ENCODE peak calls at places on chromosomes 13 and 19, in four cellular contexts. H is IMR-90, R is H9, T is mesendoderm. G is an unnamed sample.

GRCh38 chr13:52061587-52061986 is 37.1 kb downstream of the UTP14C start:
- DNase-seq in R (no peak), H (no peak), T (no peak), G (no peak)

GRCh38 chr19:5714819-5715218 is 5.1 kb downstream of the LONP1 start:
- DNase-seq in R (no peak), H (no peak), T (no peak), G (no peak)

GRCh38 chr13:44431150-44431549 is 57.5 kb downstream of the SERP2 start:
- DNase-seq in H (no peak), R (no peak), T (peak), G (no peak)

GRCh38 chr13:102657630-102658029 is 37.2 kb downstream of the METTL21C start:
- DNase-seq in T (no peak), H (no peak), R (no peak), G (no peak)

GRCh38 chr19:54162241-54162805 is 2.8 kb upstream of the LENG1 start:
- DNase-seq in H (peak), R (peak), T (peak), G (no peak)

GRCh38 chr19:10767726-10768125 is 49.8 kb downstream of the DNM2 start:
- DNase-seq in R (no peak), T (no peak), H (no peak), G (no peak)

GRCh38 chr19:18090545-18091216 is 3.9 kb upstream of the IL12RB1 start:
- DNase-seq in H (peak), T (no peak), R (no peak), G (no peak)

GRCh38 chr13:35712907-35713685 is 236.6 kb upstream of the MAB21L1 start:
- DNase-seq in T (peak), H (peak), R (no peak), G (no peak)

GRCh38 chr13:78183737-78184136 is 265.1 kb upstream of the EDNRB start:
- DNase-seq in T (no peak), H (peak), R (no peak), G (no peak)

GRCh38 chr13:102700088-102701031 is 5.5 kb upstream of the METTL21C start:
- DNase-seq in H (no peak), T (no peak), R (no peak), G (no peak)

GRCh38 chr13:94305463-94305862 is 174.0 kb downstream of the DCT start:
- DNase-seq in H (peak), T (no peak), R (no peak), G (no peak)

GRCh38 chr13:57982782-57983181 is 351.2 kb downstream of the PCDH17 start:
- DNase-seq in R (no peak), H (no peak), T (no peak), G (no peak)

GRCh38 chr19:942133-942645 is 16.4 kb downstream of the ARID3A start:
- DNase-seq in R (no peak), T (no peak), H (no peak), G (no peak)

GRCh38 chr19:47097396-47098217 is 16.0 kb downstream of the ZC3H4 start:
- DNase-seq in T (no peak), H (no peak), R (no peak), G (no peak)

GRCh38 chr19:44848036-44848804 is 2.1 kb downstream of the NECTIN2 start:
- DNase-seq in R (peak), H (peak), T (peak), G (no peak)

GRCh38 chr13:48068036-48068435 is 26.9 kb downstream of the MED4 start:
- DNase-seq in T (no peak), R (no peak), H (no peak), G (no peak)

GRCh38 chr13:24995225-24995804 is 100.6 kb upstream of the PABPC3 start:
- DNase-seq in T (peak), H (peak), R (peak), G (no peak)

GRCh38 chr19:16032509-16033135 is 43.7 kb upstream of the TPM4 start:
- DNase-seq in T (no peak), H (no peak), R (no peak), G (no peak)

GRCh38 chr19:41951686-41952172 is 7.4 kb downstream of the RABAC1 start:
- DNase-seq in H (peak), R (peak), T (peak), G (peak)

GRCh38 chr19:19337120-19337519 is 16.5 kb downstream of the MAU2 start:
- DNase-seq in T (no peak), H (no peak), R (no peak), G (no peak)

GRCh38 chr19:45050036-45050435 is 11.2 kb downstream of the CLASRP start:
- DNase-seq in H (no peak), R (no peak), T (no peak), G (no peak)

GRCh38 chr19:7242601-7243258 is 51.5 kb downstream of the INSR start:
- DNase-seq in T (no peak), R (no peak), H (peak), G (no peak)

GRCh38 chr13:87999141-87999765 is 328.1 kb downstream of the SLITRK5 start:
- DNase-seq in H (peak), T (peak), R (no peak), G (no peak)

GRCh38 chr13:41054212-41054877 is 7.0 kb upstream of the WBP4 start:
- DNase-seq in T (peak), R (no peak), H (peak), G (no peak)

GRCh38 chr13:73952683-73953082 is 181.5 kb downstream of the KLF12 start:
- DNase-seq in T (no peak), R (no peak), H (peak), G (no peak)
- H3K56ac ChIP-seq in T (no peak), R (no peak), H (no peak), G (no peak)

GRCh38 chr13:109880371-109881346 is 94.3 kb upstream of the IRS2 start:
- DNase-seq in T (no peak), H (no peak), R (no peak), G (no peak)
- H3K56ac ChIP-seq in T (no peak), H (no peak), R (no peak), G (no peak)

DNA sequence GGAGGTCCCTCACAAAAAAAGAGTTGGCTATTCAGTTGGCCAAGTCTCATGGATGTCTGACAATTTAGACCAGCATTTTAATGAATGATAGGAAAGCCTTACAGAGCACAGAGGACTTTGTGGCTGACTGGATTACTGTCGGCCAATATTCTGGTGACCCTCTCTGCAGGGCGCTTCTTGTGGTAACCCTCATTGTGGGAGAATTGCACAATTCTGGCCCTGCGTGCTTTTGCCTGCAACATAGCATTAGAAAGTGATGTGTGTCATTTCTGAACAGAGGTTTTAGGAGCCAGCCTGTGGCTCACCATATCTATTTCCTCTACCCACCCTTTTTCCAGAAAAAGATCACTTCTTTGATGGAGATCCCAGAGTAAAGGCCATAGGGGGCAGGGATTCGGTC is 71.4 kb downstream of the EFNB2 start:
- DNase-seq in H (no peak), T (no peak), R (no peak), G (no peak)
- H3K56ac ChIP-seq in H (no peak), T (no peak), R (no peak), G (no peak)

GRCh38 chr19:35299523-35300339 is 7.8 kb downstream of the MAG start:
- DNase-seq in H (no peak), T (peak), R (peak), G (peak)
- H3K56ac ChIP-seq in H (no peak), T (no peak), R (no peak), G (no peak)

DNA sequence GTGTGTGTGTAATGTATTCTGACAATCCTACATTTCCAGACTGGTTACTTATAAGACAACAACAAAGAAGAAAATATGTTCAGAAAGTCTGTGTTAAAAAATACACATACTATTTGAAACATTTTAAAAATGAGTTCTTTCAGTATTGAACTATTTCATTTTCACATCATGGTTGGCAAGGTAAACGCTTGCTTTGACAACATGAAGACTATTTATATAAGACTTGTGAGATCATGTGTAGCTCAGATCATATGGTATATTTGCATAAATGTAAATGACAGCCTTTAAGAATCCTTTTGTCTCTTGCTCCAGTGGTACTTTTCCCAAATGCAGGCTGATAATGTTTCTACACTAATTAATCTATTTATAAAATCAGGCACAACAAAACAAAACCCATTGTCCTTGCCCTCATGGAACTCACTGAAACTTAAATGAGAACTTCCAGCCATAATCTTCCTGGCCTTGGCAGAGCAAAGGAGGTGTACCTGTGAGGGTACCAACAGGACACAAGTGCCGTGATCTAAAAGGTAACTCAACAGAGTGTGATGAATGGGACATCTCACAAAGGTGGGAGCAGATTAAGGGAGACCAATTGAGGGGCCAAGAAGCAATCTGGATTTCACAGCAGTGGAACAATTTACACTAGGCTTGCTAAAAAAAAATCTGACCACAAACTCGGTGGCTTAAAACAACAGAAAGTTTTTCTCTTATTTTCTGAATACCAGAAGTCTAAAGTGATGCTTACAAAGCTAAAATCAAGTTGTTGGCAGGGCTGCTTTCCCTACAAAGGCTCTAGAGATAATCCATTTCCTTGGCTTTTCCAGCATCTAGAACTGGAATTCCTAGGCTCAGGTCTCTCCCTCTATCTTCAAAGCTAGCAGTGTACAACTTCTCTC is 348.9 kb downstream of the TBC1D4 start:
- DNase-seq in R (no peak), T (peak), H (no peak), G (no peak)
- H3K56ac ChIP-seq in R (no peak), T (no peak), H (no peak), G (no peak)

GRCh38 chr19:31897292-31897691 is 448.1 kb upstream of the ZNF507 start:
- DNase-seq in T (no peak), R (no peak), H (no peak), G (no peak)

GRCh38 chr19:31892060-31892459 is 453.4 kb upstream of the ZNF507 start:
- DNase-seq in R (no peak), H (no peak), T (no peak), G (no peak)

GRCh38 chr19:31890230-31890629 is 455.2 kb upstream of the ZNF507 start:
- DNase-seq in T (peak), R (peak), H (no peak), G (no peak)

DNA sequence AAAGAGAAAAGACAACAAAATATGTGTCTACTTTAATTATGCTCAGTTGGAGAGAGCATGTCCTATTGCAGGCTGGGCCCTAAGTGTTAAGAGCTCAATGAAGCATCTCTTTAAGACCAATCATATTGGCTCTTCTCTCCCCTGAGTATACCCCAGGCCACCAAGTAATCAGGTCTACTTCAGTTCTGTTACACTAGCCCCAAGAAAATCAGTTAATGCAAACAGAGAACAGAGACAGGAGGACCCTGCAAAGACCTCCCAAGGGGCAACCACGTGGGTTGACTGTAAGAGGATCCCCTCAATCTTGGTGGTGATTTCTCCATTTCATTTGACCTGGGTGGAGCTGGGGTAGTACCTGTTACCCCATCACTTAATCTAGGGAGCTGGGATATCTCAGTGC is 451.0 kb upstream of the ZNF507 start:
- DNase-seq in H (no peak), R (no peak), T (no peak), G (no peak)
- H3K56ac ChIP-seq in H (no peak), R (no peak), T (no peak), G (no peak)

GRCh38 chr13:39734952-39735351 is 79.5 kb downstream of the COG6 start:
- DNase-seq in T (no peak), R (no peak), H (no peak), G (no peak)
- H3K56ac ChIP-seq in T (no peak), R (no peak), H (no peak), G (no peak)